ENCODE peak calls at places on chromosomes 2 and 18, in four cellular contexts. S is MM.1S, C is heart left ventricle, Q is breast epithelium. E is an unnamed sample. For H3K4me1, the result is how much of the 10 kb centered on the place peaks cover.

GRCh38 chr2:158214431-158214830 is 112.8 kb downstream of the UPP2 start:
- DNase-seq in S (peak), C (no peak), Q (no peak), E (no peak)

GRCh38 chr2:202721621-202722020 is 86.9 kb downstream of the FAM117B start:
- DNase-seq in S (no peak), C (no peak), Q (no peak), E (no peak)

GRCh38 chr18:73563345-73563744 is 584.3 kb downstream of the FBXO15 start:
- DNase-seq in S (no peak), C (no peak), Q (no peak), E (no peak)

GRCh38 chr2:15517793-15518192 is 43.3 kb downstream of the NBAS start:
- DNase-seq in S (no peak), C (no peak), Q (no peak), E (no peak)

GRCh38 chr2:134402385-134402784 is 148.5 kb downstream of the MGAT5 start:
- DNase-seq in S (no peak), C (no peak), Q (no peak), E (no peak)

GRCh38 chr2:174171686-174172445 is 76.5 kb downstream of the OLA1 start:
- DNase-seq in S (no peak), C (no peak), Q (no peak), E (no peak)

GRCh38 chr2:3238951-3239841 is 138.4 kb downstream of the EIPR1 start:
- DNase-seq in S (no peak), C (no peak), Q (no peak), E (no peak)

GRCh38 chr18:52341617-52342381 is 1.8 kb downstream of the DCC start:
- DNase-seq in S (no peak), C (no peak), Q (no peak), E (no peak)

GRCh38 chr2:126822921-126823320 is 75.8 kb upstream of the TEX51 start:
- DNase-seq in S (no peak), C (no peak), Q (no peak), E (no peak)

GRCh38 chr18:48949051-48949605 is 1.6 kb downstream of the SMAD7 start:
- DNase-seq in S (peak), C (peak), Q (no peak), E (peak)

GRCh38 chr2:11109002-11109401 is 46.3 kb upstream of the SLC66A3 start:
- DNase-seq in S (no peak), C (no peak), Q (no peak), E (no peak)

GRCh38 chr2:5894355-5894754 is 202.2 kb downstream of the SOX11 start:
- DNase-seq in S (no peak), C (no peak), Q (no peak), E (no peak)

GRCh38 chr2:228646061-228646460 is 464.6 kb upstream of the SPHKAP start:
- DNase-seq in S (no peak), C (no peak), Q (no peak), E (no peak)

GRCh38 chr2:63040586-63040985 is 10.0 kb upstream of the OTX1 start:
- DNase-seq in S (no peak), C (no peak), Q (no peak), E (no peak)

GRCh38 chr18:24395049-24395780 is 2.4 kb downstream of the OSBPL1A start:
- DNase-seq in S (no peak), C (no peak), Q (no peak), E (no peak)

GRCh38 chr2:151860613-151861146 is 32.5 kb upstream of the ARL5A start:
- DNase-seq in S (no peak), C (no peak), Q (no peak), E (no peak)

GRCh38 chr2:15243762-15244161 is 317.4 kb downstream of the NBAS start:
- DNase-seq in S (no peak), C (no peak), Q (no peak), E (no peak)

GRCh38 chr2:31886700-31887099 is 124.1 kb downstream of the MEMO1 start:
- DNase-seq in S (no peak), C (no peak), Q (no peak), E (no peak)

GRCh38 chr2:86254576-86255538 is 55.6 kb downstream of the MRPL35 start:
- DNase-seq in S (no peak), C (peak), Q (peak), E (no peak)

GRCh38 chr2:236882074-236882473 is 203.6 kb upstream of the COPS8 start:
- DNase-seq in S (no peak), C (no peak), Q (no peak), E (no peak)

GRCh38 chr18:79420033-79420745 is 24.5 kb downstream of the NFATC1 start:
- DNase-seq in S (no peak), C (no peak), Q (no peak), E (no peak)

GRCh38 chr2:29253495-29253894 is 138.3 kb downstream of the CLIP4 start:
- DNase-seq in S (no peak), C (no peak), Q (no peak), E (no peak)

GRCh38 chr2:109230980-109231420 is 102.0 kb downstream of the SH3RF3 start:
- DNase-seq in S (no peak), C (peak), Q (no peak), E (no peak)

GRCh38 chr18:78787751-78788150 is 191.9 kb upstream of the SALL3 start:
- DNase-seq in S (no peak), C (no peak), Q (no peak), E (no peak)

GRCh38 chr2:157809212-157809611 is 66.9 kb downstream of the ACVR1 start:
- DNase-seq in S (no peak), C (no peak), Q (no peak), E (no peak)

GRCh38 chr2:145797692-145798091 is 1277.8 kb upstream of the ZEB2 start:
- DNase-seq in S (no peak), C (no peak), Q (no peak), E (no peak)

GRCh38 chr2:10019174-10019971 is 24.0 kb upstream of the KLF11 start:
- DNase-seq in S (no peak), C (peak), Q (no peak), E (no peak)

GRCh38 chr2:2057125-2057721 is 273.9 kb downstream of the MYT1L start:
- DNase-seq in S (peak), C (peak), Q (peak), E (no peak)

GRCh38 chr18:33946322-33946721 is 278.4 kb downstream of the NOL4 start:
- DNase-seq in S (no peak), C (no peak), Q (no peak), E (no peak)

GRCh38 chr2:106581276-106581675 is 94.1 kb downstream of the CD8B2 start:
- DNase-seq in S (no peak), C (no peak), Q (no peak), E (no peak)

GRCh38 chr2:157258520-157259326 is 1.2 kb downstream of the GALNT5 start:
- DNase-seq in S (no peak), C (no peak), Q (no peak), E (no peak)

GRCh38 chr2:38092196-38092902 is 16.4 kb upstream of the CYP1B1 start:
- DNase-seq in S (no peak), C (peak), Q (no peak), E (no peak)

GRCh38 chr2:95021847-95022246 is 3.7 kb upstream of the MAL start:
- DNase-seq in S (no peak), C (no peak), Q (no peak), E (no peak)

GRCh38 chr18:10687161-10687925 is 161.5 kb downstream of the NAPG start:
- DNase-seq in S (no peak), C (no peak), Q (no peak), E (no peak)

GRCh38 chr2:65064728-65065552 is 8.7 kb downstream of the CEP68 start:
- DNase-seq in S (peak), C (peak), Q (peak), E (peak)

GRCh38 chr2:225041210-225041870 is 928 bp downstream of the DOCK10 start:
- DNase-seq in S (peak), C (no peak), Q (no peak), E (peak)

GRCh38 chr2:225038076-225038571 is 4.1 kb downstream of the DOCK10 start:
- DNase-seq in S (no peak), C (no peak), Q (no peak), E (no peak)

GRCh38 chr2:225042800-225043167 is 516 bp upstream of the DOCK10 start:
- DNase-seq in S (no peak), C (no peak), Q (no peak), E (no peak)

GRCh38 chr2:225041871-225042799 is at the start of gene DOCK10:
- DNase-seq in S (peak), C (no peak), Q (no peak), E (peak)

DNA sequence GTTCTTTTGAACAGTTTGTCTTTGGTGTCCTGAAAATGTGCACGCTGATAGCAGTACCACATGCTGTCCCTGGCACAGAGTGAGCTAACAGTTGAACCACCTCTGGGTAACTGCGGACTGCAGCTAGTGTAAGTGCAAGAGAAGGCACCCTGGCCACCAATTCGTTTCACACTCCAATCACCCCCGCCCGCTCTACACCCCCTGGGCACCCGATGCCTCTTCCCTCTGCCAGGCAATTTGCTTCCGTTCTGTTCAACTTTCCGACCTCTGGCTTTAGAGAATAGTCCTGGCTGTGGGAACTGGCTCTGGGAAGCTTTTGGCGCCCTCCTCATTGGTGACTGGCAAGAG is 1.4 kb downstream of the DOCK10 start:
- DNase-seq in S (peak), C (no peak), Q (no peak), E (peak)
- H3K4me3 ChIP-seq in S (peak), C (peak), Q (peak), E (peak)

GRCh38 chr2:219251656-219252055 is 1.4 kb upstream of the TUBA4B start:
- DNase-seq in S (no peak), C (no peak), Q (no peak), E (no peak)
- H3K4me1 ChIP-seq in S (half or more), C (half or more), Q (under half), E (half or more)

GRCh38 chr2:105395691-105396090 is 3.2 kb downstream of the FHL2 start:
- DNase-seq in S (no peak), C (no peak), Q (no peak), E (no peak)
- H3K27ac ChIP-seq in S (no peak), C (no peak), Q (peak), E (no peak)

GRCh38 chr18:13223341-13224148 is 5.0 kb downstream of the LDLRAD4 start:
- DNase-seq in S (no peak), C (peak), Q (peak), E (no peak)
- H3K4me3 ChIP-seq in S (no peak), C (no peak), Q (no peak), E (no peak)

GRCh38 chr2:218229851-218230250 is 12.9 kb downstream of the ARPC2 start:
- DNase-seq in S (peak), C (no peak), Q (no peak), E (no peak)
- H3K4me1 ChIP-seq in S (half or more), C (under half), Q (under half), E (half or more)

GRCh38 chr2:195477248-195477995 is 179.6 kb upstream of the SLC39A10 start:
- DNase-seq in S (peak), C (no peak), Q (no peak), E (no peak)
- H3K27ac ChIP-seq in S (no peak), C (no peak), Q (no peak), E (no peak)

GRCh38 chr18:68796936-68797690 is 767 bp upstream of the CCDC102B start:
- DNase-seq in S (no peak), C (peak), Q (no peak), E (no peak)

GRCh38 chr18:68800075-68800474 is 2.2 kb downstream of the CCDC102B start:
- DNase-seq in S (no peak), C (no peak), Q (no peak), E (no peak)

GRCh38 chr18:68803371-68803770 is 5.5 kb downstream of the CCDC102B start:
- DNase-seq in S (no peak), C (peak), Q (peak), E (no peak)

GRCh38 chr18:68797901-68798300 is at the start of gene CCDC102B:
- DNase-seq in S (no peak), C (no peak), Q (no peak), E (no peak)
- H3K4me3 ChIP-seq in S (no peak), C (no peak), Q (no peak), E (no peak)

GRCh38 chr2:168478206-168478605 is 22.1 kb downstream of the CERS6 start:
- DNase-seq in S (no peak), C (no peak), Q (no peak), E (no peak)
- H3K4me1 ChIP-seq in S (under half), C (under half), Q (under half), E (under half)

E was measured in CD8-positive, alpha-beta memory T cell.